ENCODE peak calls at places on chromosome 2, in six cellular contexts. U is prostate gland, R is OCI-LY7, Y is uterus, G is left lung, I is heart left ventricle. P is an unnamed sample. For H3K36me3, the result is how much of the 10 kb centered on the place peaks cover.

GRCh38 chr2:101124684-101125366 is 26.4 kb downstream of the TBC1D8 start:
- DNase-seq in U (no peak), R (no peak), Y (peak), G (no peak), I (peak), P (no peak)

GRCh38 chr2:134261398-134262131 is 7.7 kb downstream of the MGAT5 start:
- DNase-seq in U (no peak), R (peak), Y (no peak), G (no peak), I (no peak), P (no peak)

GRCh38 chr2:14621874-14622273 is 10.6 kb upstream of the LRATD1 start:
- DNase-seq in U (no peak), R (no peak), Y (no peak), G (no peak), I (no peak), P (no peak)

GRCh38 chr2:3959372-3959771 is 256.0 kb downstream of the DCDC2C start:
- DNase-seq in U (no peak), R (peak), Y (no peak), G (no peak), I (no peak), P (no peak)

GRCh38 chr2:163345795-163346573 is 389.8 kb downstream of the FIGN start:
- DNase-seq in U (peak), R (peak), Y (no peak), G (no peak), I (peak), P (peak)

GRCh38 chr2:237864940-237865622 is 5.7 kb downstream of the RAMP1 start:
- DNase-seq in U (peak), R (no peak), Y (peak), G (no peak), I (peak), P (no peak)

GRCh38 chr2:156890498-156891148 is 366.9 kb upstream of the GALNT5 start:
- DNase-seq in U (no peak), R (no peak), Y (no peak), G (no peak), I (no peak), P (no peak)

GRCh38 chr2:73920577-73921545 is 5.8 kb upstream of the DGUOK start:
- DNase-seq in U (no peak), R (peak), Y (peak), G (peak), I (no peak), P (no peak)

GRCh38 chr2:20141806-20142205 is 83.1 kb downstream of the SDC1 start:
- DNase-seq in U (no peak), R (no peak), Y (no peak), G (no peak), I (no peak), P (no peak)

GRCh38 chr2:224645722-224646121 is 60.6 kb upstream of the CUL3 start:
- DNase-seq in U (no peak), R (no peak), Y (no peak), G (no peak), I (no peak), P (no peak)

GRCh38 chr2:241598487-241598886 is 38.5 kb downstream of the THAP4 start:
- DNase-seq in U (no peak), R (peak), Y (no peak), G (no peak), I (no peak), P (no peak)

GRCh38 chr2:23418490-23418911 is 33.5 kb downstream of the KLHL29 start:
- DNase-seq in U (no peak), R (no peak), Y (no peak), G (no peak), I (no peak), P (no peak)

GRCh38 chr2:138902239-138902871 is 122.2 kb upstream of the NXPH2 start:
- DNase-seq in U (no peak), R (no peak), Y (no peak), G (peak), I (no peak), P (no peak)

GRCh38 chr2:82879803-82880202 is 1579.3 kb downstream of the SUCLG1 start:
- DNase-seq in U (no peak), R (no peak), Y (no peak), G (no peak), I (no peak), P (no peak)

GRCh38 chr2:12048551-12048950 is 302.1 kb downstream of the LPIN1 start:
- DNase-seq in U (no peak), R (peak), Y (no peak), G (no peak), I (no peak), P (no peak)

GRCh38 chr2:42171396-42171971 is 2.3 kb downstream of the EML4 start:
- DNase-seq in U (no peak), R (peak), Y (no peak), G (no peak), I (no peak), P (peak)

GRCh38 chr2:142140434-142140845 is 9.6 kb upstream of the LRP1B start:
- DNase-seq in U (no peak), R (peak), Y (no peak), G (no peak), I (no peak), P (peak)

GRCh38 chr2:28296243-28296642 is 96.4 kb upstream of the FOSL2 start:
- DNase-seq in U (no peak), R (no peak), Y (no peak), G (no peak), I (no peak), P (no peak)

GRCh38 chr2:126698991-126699390 is 43.0 kb downstream of the GYPC start:
- DNase-seq in U (no peak), R (no peak), Y (no peak), G (no peak), I (no peak), P (no peak)

GRCh38 chr2:38268691-38269309 is 108.3 kb downstream of the ATL2 start:
- DNase-seq in U (no peak), R (no peak), Y (no peak), G (no peak), I (no peak), P (no peak)

GRCh38 chr2:137966043-137966442 is 1.8 kb downstream of the HNMT start:
- DNase-seq in U (no peak), R (no peak), Y (no peak), G (no peak), I (no peak), P (no peak)

GRCh38 chr2:64952113-64952895 is 36.9 kb upstream of the SLC1A4 start:
- DNase-seq in U (no peak), R (no peak), Y (no peak), G (no peak), I (no peak), P (no peak)

GRCh38 chr2:156649596-156649995 is 213.4 kb downstream of the GPD2 start:
- DNase-seq in U (no peak), R (no peak), Y (no peak), G (no peak), I (peak), P (no peak)

GRCh38 chr2:30466216-30466615 is 19.2 kb downstream of the LCLAT1 start:
- DNase-seq in U (no peak), R (no peak), Y (no peak), G (no peak), I (no peak), P (no peak)

GRCh38 chr2:48126180-48126579 is 219.9 kb upstream of the FBXO11 start:
- DNase-seq in U (no peak), R (no peak), Y (peak), G (no peak), I (no peak), P (no peak)

GRCh38 chr2:218896501-218897393 is 16.1 kb downstream of the WNT10A start:
- DNase-seq in U (no peak), R (peak), Y (no peak), G (no peak), I (no peak), P (peak)

GRCh38 chr2:109275120-109276040 is 146.4 kb downstream of the SH3RF3 start:
- DNase-seq in U (no peak), R (no peak), Y (no peak), G (no peak), I (no peak), P (no peak)

GRCh38 chr2:162967137-162967536 is 128.6 kb upstream of the KCNH7 start:
- DNase-seq in U (no peak), R (no peak), Y (no peak), G (no peak), I (no peak), P (no peak)

GRCh38 chr2:7706791-7707190 is 789.6 kb downstream of the RNF144A start:
- DNase-seq in U (no peak), R (no peak), Y (no peak), G (no peak), I (no peak), P (no peak)

GRCh38 chr2:229130522-229130921 is 140.6 kb downstream of the PID1 start:
- DNase-seq in U (no peak), R (no peak), Y (no peak), G (no peak), I (peak), P (no peak)

GRCh38 chr2:149562304-149562703 is 25.3 kb downstream of the MMADHC start:
- DNase-seq in U (no peak), R (no peak), Y (no peak), G (no peak), I (no peak), P (no peak)

DNA sequence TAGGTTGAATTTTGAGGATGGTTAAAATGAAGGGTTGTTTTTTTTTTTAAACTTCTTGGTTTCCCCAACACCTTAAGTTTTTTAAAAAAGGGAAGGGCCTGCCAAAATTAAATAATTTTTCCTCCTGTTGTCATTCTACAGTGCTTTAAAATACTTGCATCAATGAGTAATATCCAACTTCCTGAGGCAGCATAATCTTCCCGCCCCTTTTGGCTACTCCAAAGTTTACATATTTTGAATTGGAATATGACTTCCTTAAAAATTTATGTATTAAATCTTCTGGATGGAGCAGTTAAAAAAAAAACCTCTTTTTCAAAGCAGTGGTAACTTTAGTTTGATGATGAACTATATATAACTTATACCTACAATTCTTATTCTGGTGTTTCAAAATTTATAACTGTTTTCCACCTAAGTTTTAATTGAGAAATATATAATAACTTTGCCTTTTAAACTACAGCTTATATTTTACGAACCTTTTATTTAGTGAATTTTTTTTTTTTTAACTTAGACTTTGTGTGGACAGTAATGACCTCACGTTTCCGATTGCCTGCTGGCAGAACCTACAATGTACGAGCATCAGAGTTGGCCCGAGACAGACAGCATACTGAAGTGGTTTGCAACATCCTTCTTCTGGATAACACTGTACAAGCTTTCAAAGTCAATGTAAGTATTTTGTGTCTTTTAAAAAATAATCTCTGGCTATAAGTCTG is 49.8 kb downstream of the PTPN4 start:
- DNase-seq in U (no peak), R (no peak), Y (no peak), G (no peak), I (peak), P (no peak)
- H3K4me3 ChIP-seq in U (no peak), R (no peak), Y (no peak), G (no peak), I (no peak), P (no peak)

GRCh38 chr2:68031546-68032160 is 31.2 kb downstream of the C1D start:
- DNase-seq in U (no peak), R (peak), Y (no peak), G (no peak), I (no peak), P (no peak)

GRCh38 chr2:68030529-68030928 is 32.3 kb downstream of the C1D start:
- DNase-seq in U (no peak), R (no peak), Y (no peak), G (no peak), I (no peak), P (no peak)

GRCh38 chr2:68031043-68031442 is 31.8 kb downstream of the C1D start:
- DNase-seq in U (no peak), R (no peak), Y (no peak), G (no peak), I (no peak), P (no peak)

GRCh38 chr2:68024450-68024849 is 38.4 kb downstream of the C1D start:
- DNase-seq in U (no peak), R (no peak), Y (no peak), G (no peak), I (no peak), P (no peak)

GRCh38 chr2:68027959-68028358 is 34.8 kb downstream of the C1D start:
- DNase-seq in U (no peak), R (no peak), Y (no peak), G (no peak), I (no peak), P (no peak)
- TF ChIP-seq CTCF in U (no peak), R (no peak), Y (no peak), G (no peak), I (no peak), P (no peak)

GRCh38 chr2:25176138-25176537 is 7.8 kb upstream of the POMC start:
- DNase-seq in U (no peak), R (no peak), Y (no peak), G (no peak), I (no peak), P (no peak)
- H3K36me3 ChIP-seq in U (under half), R (under half), Y (under half), G (under half), I (under half), P (under half)

GRCh38 chr2:199463000-199463692 is 5.4 kb upstream of the SATB2 start:
- DNase-seq in U (peak), R (peak), Y (peak), G (peak), I (no peak), P (no peak)
- H3K4me3 ChIP-seq in U (peak), R (peak), Y (peak), G (peak), I (peak), P (peak)

DNA sequence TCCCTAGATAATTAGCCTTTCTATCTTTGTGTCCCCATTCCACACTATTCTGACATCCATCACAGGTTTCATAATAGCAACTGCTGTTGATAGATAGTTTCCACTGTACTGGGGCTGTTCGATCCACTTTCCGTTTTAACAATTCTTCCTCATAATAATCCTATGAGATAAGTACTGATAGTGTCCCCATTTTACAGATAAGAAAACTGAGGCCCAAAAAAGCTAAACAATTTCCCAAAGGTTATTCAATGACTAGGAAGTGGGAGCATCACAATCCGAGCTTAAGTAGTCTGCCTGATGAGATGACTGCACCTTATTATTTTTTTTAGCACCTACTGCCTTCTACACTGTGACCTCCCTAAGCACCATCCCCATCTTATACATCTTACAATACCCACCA is 569.2 kb downstream of the STK39 start:
- DNase-seq in U (no peak), R (no peak), Y (no peak), G (no peak), I (no peak), P (no peak)
- TF ChIP-seq CTCF in U (no peak), R (no peak), Y (no peak), G (no peak), I (no peak), P (no peak)

DNA sequence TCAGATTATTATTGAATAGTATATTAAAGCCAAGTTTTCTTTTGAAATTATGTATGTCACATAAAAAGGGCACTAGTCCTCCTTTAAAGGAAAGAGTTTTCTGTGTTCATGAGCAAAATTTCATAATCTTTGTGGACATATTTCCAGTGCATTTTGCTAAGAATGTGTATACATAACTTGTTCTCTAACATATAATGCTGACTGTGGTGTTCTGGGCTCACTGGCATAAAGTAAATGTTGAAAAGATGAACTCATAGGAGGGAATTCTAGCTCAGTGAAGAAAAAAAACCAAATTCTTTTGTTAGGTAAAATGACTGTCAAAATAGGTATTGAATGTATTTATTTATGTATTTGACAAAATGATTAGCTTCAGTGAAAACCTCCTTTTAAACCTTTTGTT is 6.2 kb downstream of the KCNJ13 start:
- DNase-seq in U (no peak), R (no peak), Y (no peak), G (no peak), I (no peak), P (no peak)
- H3K36me3 ChIP-seq in U (under half), R (under half), Y (under half), G (under half), I (half or more), P (under half)